ENCODE peak calls at places on chromosomes 5 and 9, in ten cellular contexts. J, E, B, M, X, P, G, Y, T and W are unnamed samples.

GRCh38 chr5:118459490-118459889 is 528.9 kb downstream of the DTWD2 start:
- DNase-seq in J (no peak), E (no peak), B (no peak), M (no peak), X (no peak), P (no peak), G (no peak), Y (no peak), T (no peak), W (no peak)

GRCh38 chr5:116571568-116572321 is 2.9 kb downstream of the SEMA6A start:
- DNase-seq in J (no peak), E (no peak), B (peak), M (no peak), X (no peak), P (peak), G (no peak), Y (no peak), T (no peak), W (peak)

GRCh38 chr5:131977212-131977604 is 31.7 kb upstream of the MEIKIN start:
- DNase-seq in J (no peak), E (no peak), B (no peak), M (no peak), X (no peak), P (no peak), G (no peak), Y (peak), T (no peak), W (no peak)

GRCh38 chr9:113492343-113493079 is 29.0 kb downstream of the RGS3 start:
- DNase-seq in J (no peak), E (no peak), B (peak), M (no peak), X (no peak), P (no peak), G (no peak), Y (peak), T (no peak), W (no peak)

GRCh38 chr5:1359031-1359645 is 14.2 kb upstream of the CLPTM1L start:
- DNase-seq in J (no peak), E (no peak), B (no peak), M (no peak), X (no peak), P (no peak), G (no peak), Y (no peak), T (no peak), W (no peak)

GRCh38 chr5:14816374-14816998 is 55.1 kb downstream of the ANKH start:
- DNase-seq in J (no peak), E (no peak), B (no peak), M (no peak), X (no peak), P (no peak), G (no peak), Y (peak), T (no peak), W (no peak)

GRCh38 chr9:110443878-110444245 is 106.2 kb upstream of the TXNDC8 start:
- DNase-seq in J (no peak), E (no peak), B (peak), M (no peak), X (no peak), P (no peak), G (no peak), Y (peak), T (no peak), W (no peak)

GRCh38 chr9:128927731-128928411 is 7.1 kb downstream of the PHYHD1 start:
- DNase-seq in J (no peak), E (peak), B (peak), M (peak), X (no peak), P (peak), G (peak), Y (peak), T (no peak), W (peak)

GRCh38 chr5:41876678-41877077 is 6.5 kb upstream of the OXCT1 start:
- DNase-seq in J (no peak), E (no peak), B (no peak), M (no peak), X (no peak), P (no peak), G (no peak), Y (no peak), T (no peak), W (no peak)

GRCh38 chr9:128055222-128056040 is 11.7 kb downstream of the NAIF1 start:
- DNase-seq in J (no peak), E (peak), B (peak), M (no peak), X (no peak), P (no peak), G (no peak), Y (no peak), T (no peak), W (no peak)

GRCh38 chr5:44665101-44665701 is 143.5 kb upstream of the MRPS30 start:
- DNase-seq in J (no peak), E (no peak), B (no peak), M (no peak), X (peak), P (no peak), G (no peak), Y (no peak), T (no peak), W (no peak)

GRCh38 chr5:10249948-10250803 is at the start of gene CCT5:
- DNase-seq in J (peak), E (peak), B (peak), M (peak), X (peak), P (peak), G (peak), Y (peak), T (peak), W (peak)

GRCh38 chr9:6052520-6052919 is 37.1 kb upstream of the RANBP6 start:
- DNase-seq in J (no peak), E (no peak), B (no peak), M (no peak), X (no peak), P (no peak), G (no peak), Y (no peak), T (no peak), W (no peak)

GRCh38 chr5:179762079-179762780 is 29.6 kb downstream of the MAML1 start:
- DNase-seq in J (no peak), E (no peak), B (no peak), M (no peak), X (peak), P (no peak), G (peak), Y (peak), T (no peak), W (peak)

GRCh38 chr9:14769235-14769580 is 46.7 kb upstream of the CER1 start:
- DNase-seq in J (no peak), E (no peak), B (no peak), M (no peak), X (no peak), P (peak), G (peak), Y (peak), T (no peak), W (no peak)